ENCODE peak calls at places on chromosome 16, in nine cellular contexts. N is body of pancreas; O is CD4-positive, alpha-beta T cell; H is activated CD4-positive, alpha-beta T cell treated with anti-CD3 and anti-CD28 coated beads, Interleukin-2, amount 50 U/mL, for 1 hour; U is activated naive CD4-positive, alpha-beta T cell; E is non-pigmented ciliary epithelial cell; F is stimulated activated CD4-positive, alpha-beta T cell treated with anti-CD3 and anti-CD28 coated beads, Interleukin-12 subunit alpha, Interleukin-12 subunit beta, amount 100 ng/mL, for 24 hours; Y is cerebellum; B is HFFc6. V is an unnamed sample.

GRCh38 chr16:9072806-9073341 is 18.6 kb upstream of the HAPSTR1 start:
- DNase-seq in F (no peak), U (no peak), B (peak), N (no peak), H (no peak), Y (no peak), O (no peak), E (peak), V (no peak)

GRCh38 chr16:65061935-65062334 is 59.9 kb downstream of the CDH11 start:
- DNase-seq in O (no peak), U (no peak), N (no peak), H (no peak), E (no peak), Y (no peak), F (no peak), B (no peak), V (no peak)

GRCh38 chr16:19879241-19879792 is 5.3 kb downstream of the GPRC5B start:
- DNase-seq in H (no peak), U (no peak), Y (no peak), F (no peak), E (no peak), B (peak), N (no peak), O (no peak), V (no peak)

GRCh38 chr16:86221085-86221484 is 289.2 kb upstream of the FOXF1 start:
- DNase-seq in E (no peak), U (no peak), Y (no peak), H (no peak), N (peak), O (no peak), B (no peak), F (no peak), V (no peak)

GRCh38 chr16:88378401-88378800 is 4.4 kb upstream of the ZNF469 start:
- DNase-seq in H (no peak), N (no peak), B (no peak), Y (no peak), F (no peak), O (no peak), E (no peak), U (no peak), V (no peak)

GRCh38 chr16:31427441-31428276 is 501 bp downstream of the COX6A2 start:
- DNase-seq in U (peak), B (no peak), O (peak), E (no peak), H (peak), F (peak), N (peak), Y (peak), V (no peak)

GRCh38 chr16:14347706-14348105 is 276.6 kb downstream of the MRTFB start:
- DNase-seq in H (no peak), N (no peak), U (no peak), Y (no peak), E (no peak), F (no peak), B (no peak), O (no peak), V (no peak)

GRCh38 chr16:64773638-64774037 is 348.2 kb downstream of the CDH11 start:
- DNase-seq in H (no peak), E (no peak), U (no peak), F (no peak), N (no peak), Y (no peak), B (no peak), O (no peak), V (no peak)

GRCh38 chr16:381788-382717 is at the start of gene PGAP6:
- DNase-seq in B (no peak), Y (peak), F (peak), O (peak), E (no peak), U (peak), H (peak), N (peak), V (no peak)

GRCh38 chr16:47144559-47144877 is 773 bp upstream of the NETO2 start:
- DNase-seq in U (no peak), E (no peak), H (no peak), N (no peak), F (peak), B (no peak), Y (no peak), O (no peak), V (no peak)

GRCh38 chr16:27323781-27324561 is 10.2 kb downstream of the IL4R start:
- DNase-seq in N (no peak), F (no peak), O (no peak), U (no peak), B (no peak), Y (no peak), E (no peak), H (no peak), V (no peak)

GRCh38 chr16:28106467-28106866 is 43.0 kb upstream of the GSG1L start:
- DNase-seq in U (no peak), H (no peak), B (no peak), Y (no peak), E (no peak), O (no peak), N (no peak), F (no peak), V (no peak)

GRCh38 chr16:31297496-31297895 is 37.7 kb downstream of the ITGAM start:
- DNase-seq in E (no peak), N (no peak), O (no peak), U (no peak), H (no peak), F (no peak), B (no peak), Y (no peak), V (no peak)

GRCh38 chr16:46996391-46996790 is 22.9 kb upstream of the DNAJA2 start:
- DNase-seq in U (no peak), H (no peak), F (no peak), Y (no peak), O (no peak), E (no peak), N (no peak), B (no peak), V (no peak)

GRCh38 chr16:57784334-57784733 is 18.0 kb downstream of the KIFC3 start:
- DNase-seq in B (no peak), N (no peak), F (no peak), O (no peak), H (no peak), Y (no peak), U (no peak), E (no peak), V (no peak)

GRCh38 chr16:84878770-84879169 is 59.0 kb downstream of the CRISPLD2 start:
- DNase-seq in E (no peak), H (no peak), F (no peak), Y (no peak), O (no peak), B (no peak), N (no peak), U (no peak), V (no peak)

GRCh38 chr16:49116873-49117272 is 164.8 kb downstream of the CBLN1 start:
- DNase-seq in O (no peak), U (no peak), B (no peak), E (no peak), H (no peak), Y (no peak), F (no peak), N (no peak), V (no peak)

GRCh38 chr16:66128363-66128725 is 238.1 kb upstream of the CDH5 start:
- DNase-seq in O (no peak), N (no peak), Y (no peak), U (no peak), B (no peak), F (no peak), E (no peak), H (no peak), V (no peak)

GRCh38 chr16:14377326-14377725 is 252.7 kb downstream of the PARN start:
- DNase-seq in F (no peak), N (no peak), U (no peak), E (no peak), O (no peak), Y (no peak), B (peak), H (no peak), V (no peak)

GRCh38 chr16:47258874-47259461 is 115.2 kb upstream of the NETO2 start:
- DNase-seq in B (no peak), N (no peak), Y (no peak), U (no peak), F (no peak), O (no peak), H (no peak), E (no peak), V (peak)

GRCh38 chr16:87715231-87715630 is 50.6 kb downstream of the KLHDC4 start:
- DNase-seq in B (no peak), H (no peak), N (no peak), F (no peak), E (no peak), U (no peak), O (no peak), Y (no peak), V (no peak)

GRCh38 chr16:29849505-29849904 is 13.5 kb downstream of the CDIPT start:
- DNase-seq in H (no peak), O (no peak), U (no peak), Y (no peak), B (no peak), F (no peak), N (no peak), E (no peak), V (no peak)

GRCh38 chr16:75074920-75075687 is 41.5 kb downstream of the LDHD start:
- DNase-seq in B (no peak), N (peak), E (no peak), F (peak), U (peak), H (peak), O (peak), Y (peak), V (no peak)

GRCh38 chr16:27067138-27067537 is 411 bp downstream of the C16orf82 start:
- DNase-seq in B (no peak), U (no peak), N (no peak), E (no peak), F (no peak), Y (no peak), O (no peak), H (no peak), V (no peak)

GRCh38 chr16:27287051-27287811 is 18.7 kb upstream of the NSMCE1 start:
- DNase-seq in E (no peak), N (no peak), O (no peak), H (no peak), B (no peak), F (no peak), Y (no peak), U (no peak), V (no peak)

GRCh38 chr16:51245306-51245705 is 94.2 kb upstream of the SALL1 start:
- DNase-seq in Y (no peak), H (no peak), B (no peak), F (no peak), N (no peak), E (no peak), U (no peak), O (no peak), V (no peak)

GRCh38 chr16:68384293-68385255 is 63.7 kb downstream of the SMPD3 start:
- DNase-seq in U (no peak), N (no peak), F (no peak), H (no peak), E (no peak), B (no peak), Y (no peak), O (no peak), V (no peak)